ENCODE peak calls at places on chromosomes 5 and 9, in six cellular contexts. M is ecto neural progenitor cell; X is lower leg skin; B is endodermal cell; J is dermis microvascular lymphatic vessel endothelial cell; N is stimulated activated CD4-positive, alpha-beta T cell treated with anti-CD3 and anti-CD28 coated beads, TNF-alpha, amount 100 ng/mL, for 4 hours. P is an unnamed sample.

GRCh38 chr5:125446986-125447385 is 700.5 kb upstream of the ZNF608 start:
- DNase-seq in M (no peak), X (no peak), B (no peak), J (peak), N (no peak), P (no peak)

GRCh38 chr9:132087438-132088030 is 7.9 kb upstream of the MED27 start:
- DNase-seq in M (no peak), X (no peak), B (no peak), J (no peak), N (no peak), P (no peak)

GRCh38 chr9:14346301-14346721 is 32.4 kb upstream of the NFIB start:
- DNase-seq in M (no peak), X (no peak), B (no peak), J (peak), N (no peak), P (peak)

GRCh38 chr9:15357050-15357653 is 50.1 kb upstream of the TTC39B start:
- DNase-seq in M (no peak), X (no peak), B (peak), J (no peak), N (peak), P (no peak)

GRCh38 chr5:97102010-97102470 is 40.4 kb downstream of the LIX1 start:
- DNase-seq in M (no peak), X (no peak), B (peak), J (no peak), N (no peak), P (no peak)

GRCh38 chr5:154138701-154139100 is 51.8 kb upstream of the GALNT10 start:
- DNase-seq in M (no peak), X (no peak), B (no peak), J (no peak), N (no peak), P (no peak)

GRCh38 chr5:59943721-59944120 is 50.2 kb upstream of the PDE4D start:
- DNase-seq in M (no peak), X (no peak), B (no peak), J (no peak), N (no peak), P (no peak)

GRCh38 chr9:21789541-21790037 is 12.8 kb upstream of the MTAP start:
- DNase-seq in M (no peak), X (peak), B (peak), J (peak), N (no peak), P (no peak)

GRCh38 chr5:8060235-8061139 is 191.5 kb downstream of the MTRR start:
- DNase-seq in M (peak), X (no peak), B (no peak), J (no peak), N (no peak), P (no peak)

GRCh38 chr9:133576591-133577462 is 32.4 kb downstream of the FAM163B start:
- DNase-seq in M (no peak), X (no peak), B (no peak), J (no peak), N (no peak), P (no peak)

GRCh38 chr5:96470825-96471224 is 37.8 kb upstream of the PCSK1 start:
- DNase-seq in M (no peak), X (no peak), B (no peak), J (peak), N (no peak), P (no peak)

GRCh38 chr5:68543212-68543611 is 327.7 kb downstream of the PIK3R1 start:
- DNase-seq in M (no peak), X (no peak), B (no peak), J (no peak), N (no peak), P (no peak)

GRCh38 chr5:140251527-140251973 is 51.4 kb downstream of the PFDN1 start:
- DNase-seq in M (no peak), X (no peak), B (no peak), J (peak), N (peak), P (no peak)

GRCh38 chr9:107504585-107505455 is 15.3 kb upstream of the KLF4 start:
- DNase-seq in M (no peak), X (no peak), B (no peak), J (peak), N (no peak), P (peak)

GRCh38 chr5:27312291-27312690 is 273.9 kb upstream of the CDH9 start:
- DNase-seq in M (no peak), X (no peak), B (no peak), J (no peak), N (no peak), P (no peak)

GRCh38 chr9:113538131-113538530 is 74.6 kb downstream of the RGS3 start:
- DNase-seq in M (no peak), X (no peak), B (peak), J (no peak), N (no peak), P (no peak)

P was measured in right atrium auricular region.